ENCODE peak calls at places on chromosomes 7 and 10, in four cellular contexts. One of them, this sample, is unnamed.

GRCh38 chr10:21989453-21990154 is 13.9 kb downstream of the DNAJC1 start:
- DNase-seq in H9: peak; percentile 72
- DNase-seq in IMR-90: peak; percentile 52
- DNase-seq in H1: peak; percentile 55
- DNase-seq in this sample: peak; percentile 90

GRCh38 chr7:1096156-1097119 is 8.5 kb downstream of the GPER1 start:
- DNase-seq in H9: no peak
- DNase-seq in IMR-90: no peak
- DNase-seq in H1: no peak
- DNase-seq in this sample: no peak

GRCh38 chr10:58104419-58104818 is 163.3 kb downstream of the IPMK start:
- DNase-seq in H9: no peak
- DNase-seq in IMR-90: no peak
- DNase-seq in H1: no peak
- DNase-seq in this sample: no peak

GRCh38 chr7:33961948-33962347 is 56.6 kb downstream of the BMPER start:
- DNase-seq in H9: no peak
- DNase-seq in IMR-90: no peak
- DNase-seq in H1: no peak
- DNase-seq in this sample: no peak

GRCh38 chr10:14016011-14016536 is 314.6 kb downstream of the FRMD4A start:
- DNase-seq in H9: no peak
- DNase-seq in IMR-90: peak; percentile 54
- DNase-seq in H1: no peak
- DNase-seq in this sample: no peak

GRCh38 chr7:79453558-79454324 is at the start of gene MAGI2:
- DNase-seq in H9: peak; percentile 66
- DNase-seq in IMR-90: peak; percentile 84
- DNase-seq in H1: peak; percentile 77
- DNase-seq in this sample: peak; percentile 64

GRCh38 chr10:59376817-59377340 is 14.5 kb upstream of the FAM13C start:
- DNase-seq in H9: no peak
- DNase-seq in IMR-90: no peak
- DNase-seq in H1: no peak
- DNase-seq in this sample: no peak

GRCh38 chr7:85186521-85187241 is at the start of gene SEMA3D:
- DNase-seq in H9: peak; percentile 89
- DNase-seq in IMR-90: peak; percentile 82
- DNase-seq in H1: peak; percentile 90
- DNase-seq in this sample: peak; percentile 89

GRCh38 chr10:125332548-125333208 is 172.3 kb upstream of the CTBP2 start:
- DNase-seq in H9: no peak
- DNase-seq in IMR-90: no peak
- DNase-seq in H1: no peak
- DNase-seq in this sample: no peak

GRCh38 chr7:90892213-90892612 is 296.1 kb downstream of the CDK14 start:
- DNase-seq in H9: no peak
- DNase-seq in IMR-90: peak; percentile 14
- DNase-seq in H1: no peak
- DNase-seq in this sample: no peak

GRCh38 chr10:86329093-86329710 is 37.4 kb downstream of the GRID1 start:
- DNase-seq in H9: no peak
- DNase-seq in IMR-90: no peak
- DNase-seq in H1: no peak
- DNase-seq in this sample: no peak

GRCh38 chr10:20615395-20615794 is 281.7 kb downstream of the NEBL start:
- DNase-seq in H9: no peak
- DNase-seq in IMR-90: no peak
- DNase-seq in H1: no peak
- DNase-seq in this sample: no peak

GRCh38 chr10:78025685-78026364 is 3.5 kb downstream of the POLR3A start:
- DNase-seq in H9: no peak
- DNase-seq in IMR-90: peak; percentile 79
- DNase-seq in H1: no peak
- DNase-seq in this sample: no peak

GRCh38 chr7:27172823-27173411 is 1.2 kb downstream of the HOXA10 start:
- DNase-seq in H9: peak; percentile 48
- DNase-seq in IMR-90: no peak
- DNase-seq in H1: peak; percentile 61
- DNase-seq in this sample: peak; percentile 71

GRCh38 chr10:71597821-71598498 is 121.6 kb downstream of the C10orf105 start:
- DNase-seq in H9: no peak
- DNase-seq in IMR-90: no peak
- DNase-seq in H1: no peak
- DNase-seq in this sample: no peak

GRCh38 chr7:157384301-157384700 is 47.5 kb downstream of the DNAJB6 start:
- DNase-seq in H9: no peak
- DNase-seq in IMR-90: peak; percentile 28
- DNase-seq in H1: no peak
- DNase-seq in this sample: no peak

GRCh38 chr7:142329062-142329788 is 71.4 kb upstream of the PRSS58 start:
- DNase-seq in H9: no peak
- DNase-seq in IMR-90: no peak
- DNase-seq in H1: no peak
- DNase-seq in this sample: no peak

GRCh38 chr7:55977831-55978230 is 13.4 kb downstream of the NIPSNAP2 start:
- DNase-seq in H9: no peak
- DNase-seq in IMR-90: peak; percentile 60
- DNase-seq in H1: no peak
- DNase-seq in this sample: no peak

GRCh38 chr10:82890573-82890972 is 1015.6 kb downstream of the NRG3 start:
- DNase-seq in H9: no peak
- DNase-seq in IMR-90: no peak
- DNase-seq in H1: no peak
- DNase-seq in this sample: no peak

GRCh38 chr10:11016959-11017574 is 605 bp upstream of the CELF2 start:
- DNase-seq in H9: no peak
- DNase-seq in IMR-90: no peak
- DNase-seq in H1: no peak
- DNase-seq in this sample: no peak

GRCh38 chr7:156104501-156105336 is 292.5 kb upstream of the SHH start:
- DNase-seq in H9: no peak
- DNase-seq in IMR-90: no peak
- DNase-seq in H1: no peak
- DNase-seq in this sample: no peak

GRCh38 chr10:63773962-63774361 is 252.8 kb downstream of the REEP3 start:
- DNase-seq in H9: no peak
- DNase-seq in IMR-90: no peak
- DNase-seq in H1: no peak
- DNase-seq in this sample: no peak

GRCh38 chr10:106925187-106925586 is 239.3 kb downstream of the SORCS1 start:
- DNase-seq in H9: no peak
- DNase-seq in IMR-90: no peak
- DNase-seq in H1: no peak
- DNase-seq in this sample: no peak

GRCh38 chr10:94123253-94123995 is 129.7 kb downstream of the PLCE1 start:
- DNase-seq in H9: no peak
- DNase-seq in IMR-90: peak; percentile 93
- DNase-seq in H1: no peak
- DNase-seq in this sample: peak; percentile 81

GRCh38 chr7:20785211-20786048 is 1.3 kb downstream of the SP8 start:
- DNase-seq in H9: peak; percentile 67
- DNase-seq in IMR-90: no peak
- DNase-seq in H1: peak; percentile 68
- DNase-seq in this sample: peak; percentile 79

GRCh38 chr10:13404791-13405190 is 56.7 kb upstream of the SEPHS1 start:
- DNase-seq in H9: no peak
- DNase-seq in IMR-90: no peak
- DNase-seq in H1: no peak
- DNase-seq in this sample: no peak

GRCh38 chr7:29430279-29430949 is 133.2 kb upstream of the PRR15 start:
- DNase-seq in H9: no peak
- DNase-seq in IMR-90: no peak
- DNase-seq in H1: no peak
- DNase-seq in this sample: no peak

GRCh38 chr7:19455508-19456132 is 253.2 kb downstream of the POLR1F start:
- DNase-seq in H9: no peak
- DNase-seq in IMR-90: no peak
- DNase-seq in H1: no peak
- DNase-seq in this sample: peak; percentile 2

GRCh38 chr7:99047526-99048077 is 96.3 kb downstream of the SMURF1 start:
- DNase-seq in H9: no peak
- DNase-seq in IMR-90: no peak
- DNase-seq in H1: no peak
- DNase-seq in this sample: no peak

GRCh38 chr7:108417926-108418325 is 38.3 kb downstream of the NRCAM start:
- DNase-seq in H9: no peak
- DNase-seq in IMR-90: no peak
- DNase-seq in H1: no peak
- DNase-seq in this sample: no peak

GRCh38 chr7:121475806-121476205 is 79.7 kb upstream of the FAM3C start:
- DNase-seq in H9: no peak
- DNase-seq in IMR-90: no peak
- DNase-seq in H1: no peak
- DNase-seq in this sample: no peak

GRCh38 chr7:69617364-69617763 is 19.1 kb downstream of the AUTS2 start:
- DNase-seq in H9: no peak
- DNase-seq in IMR-90: no peak
- DNase-seq in H1: no peak
- DNase-seq in this sample: peak; percentile 57

GRCh38 chr10:85787393-85787792 is 579.2 kb downstream of the GRID1 start:
- DNase-seq in H9: no peak
- DNase-seq in IMR-90: no peak
- DNase-seq in H1: no peak
- DNase-seq in this sample: no peak

DNA sequence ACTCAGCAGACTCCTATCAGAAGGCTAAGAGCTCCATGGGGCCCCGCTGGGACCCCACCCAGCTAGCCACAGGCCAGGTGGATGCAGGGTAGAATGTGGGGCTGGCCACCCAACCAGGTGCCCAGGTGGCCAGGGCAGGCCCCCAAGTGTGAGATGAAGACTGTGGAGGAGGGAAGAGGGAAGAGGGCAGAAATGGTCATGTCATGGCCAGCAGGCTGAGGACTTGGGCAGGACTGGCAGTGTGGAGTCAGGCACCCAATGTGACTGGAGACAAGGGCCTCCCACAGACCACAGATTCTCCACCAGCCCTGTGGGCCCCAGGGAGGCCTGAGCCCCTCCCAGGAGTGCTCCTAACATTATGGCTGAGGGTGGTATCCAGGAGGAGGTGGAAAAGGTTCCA is 141.6 kb downstream of the TNS3 start:
- DNase-seq in H9: no peak
- DNase-seq in IMR-90: no peak
- DNase-seq in H1: no peak
- DNase-seq in this sample: no peak
- H2BK5ac ChIP-seq in H9: no peak overlapping the region
- H2BK5ac ChIP-seq in IMR-90: no peak overlapping the region
- H2BK5ac ChIP-seq in H1: no peak overlapping the region
- H2BK5ac ChIP-seq in this sample: no peak overlapping the region

DNA sequence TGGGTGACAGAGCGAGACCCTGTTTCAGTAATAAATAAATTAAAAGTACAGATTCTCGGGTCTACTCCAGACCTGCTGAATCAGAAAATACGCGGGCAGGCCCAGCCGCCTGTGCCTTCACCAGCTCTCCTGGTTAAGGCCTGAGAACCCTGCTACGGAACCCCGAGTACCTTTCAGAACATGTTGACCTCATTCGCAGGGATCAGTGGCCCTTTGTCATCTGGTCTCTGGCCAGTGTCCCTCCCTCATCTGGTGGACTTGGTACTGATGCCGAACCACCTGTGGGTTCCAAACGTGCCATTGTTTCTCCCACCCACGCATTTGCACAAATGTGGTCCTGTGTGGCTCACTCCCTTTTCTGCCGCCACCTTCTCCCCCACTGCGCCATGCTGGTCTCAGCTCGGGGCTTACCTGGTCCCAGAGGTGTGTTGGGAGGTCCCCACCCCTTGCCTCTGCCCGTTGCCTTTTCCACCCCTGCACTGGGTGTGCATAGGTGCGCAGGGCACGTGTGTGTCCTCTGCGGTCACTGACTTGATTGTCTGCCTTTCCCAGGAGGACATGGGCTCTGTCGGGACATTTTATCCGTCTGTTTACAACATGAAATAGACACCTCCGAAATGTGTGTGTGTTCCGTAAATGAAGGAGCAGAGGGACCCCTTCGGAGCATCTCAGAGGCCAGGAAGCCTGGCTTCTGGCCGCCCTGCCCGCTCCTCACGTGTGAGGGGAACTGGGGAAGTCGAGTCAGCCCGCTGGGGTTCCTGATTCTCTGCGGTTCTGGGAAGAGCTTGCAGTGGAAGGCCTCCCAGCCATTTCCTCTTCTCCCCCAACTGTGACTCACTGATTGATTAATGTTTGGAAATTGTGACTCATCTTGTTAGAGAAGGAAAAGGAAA is 135.2 kb downstream of the CUX1 start:
- DNase-seq in H9: no peak
- DNase-seq in IMR-90: peak; percentile 93
- DNase-seq in H1: no peak
- DNase-seq in this sample: no peak
- H4K5ac ChIP-seq in H9: no peak overlapping the region
- H4K5ac ChIP-seq in IMR-90: peak overlapping the region; percentile 96
- H4K5ac ChIP-seq in H1: no peak overlapping the region
- H4K5ac ChIP-seq in this sample: no peak overlapping the region

GRCh38 chr7:120041798-120042197 is 231.2 kb upstream of the KCND2 start:
- DNase-seq in H9: no peak
- DNase-seq in IMR-90: no peak
- DNase-seq in H1: no peak
- DNase-seq in this sample: no peak

GRCh38 chr7:120039138-120039537 is 233.8 kb upstream of the KCND2 start:
- DNase-seq in H9: no peak
- DNase-seq in IMR-90: no peak
- DNase-seq in H1: no peak
- DNase-seq in this sample: no peak

DNA sequence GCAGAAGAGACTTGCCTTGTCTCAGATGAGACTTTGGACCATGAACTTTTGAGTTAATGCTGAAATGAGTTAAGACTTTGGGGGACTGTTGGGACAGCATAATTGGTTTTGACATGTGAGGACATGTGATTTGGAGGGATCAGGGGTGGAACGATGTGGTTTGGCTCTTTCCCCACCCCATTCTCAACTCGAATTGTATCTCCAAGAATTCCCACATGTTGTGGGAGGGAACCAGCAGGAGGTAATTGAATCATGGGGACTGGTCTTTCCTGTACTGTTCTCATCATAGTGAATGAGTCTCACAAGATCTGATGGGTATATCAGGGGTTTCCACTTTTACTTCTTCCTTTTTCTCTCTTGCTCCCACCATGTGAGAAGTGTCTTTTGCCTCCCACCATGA is 229.7 kb upstream of the KCND2 start:
- DNase-seq in H9: no peak
- DNase-seq in IMR-90: no peak
- DNase-seq in H1: no peak
- DNase-seq in this sample: no peak
- H3K56ac ChIP-seq in H9: no peak overlapping the region
- H3K56ac ChIP-seq in IMR-90: no peak overlapping the region
- H3K56ac ChIP-seq in H1: no peak overlapping the region
- H3K56ac ChIP-seq in this sample: no peak overlapping the region

GRCh38 chr7:92888-93672 is 99.3 kb upstream of the FAM20C start:
- DNase-seq in H9: no peak
- DNase-seq in IMR-90: no peak
- DNase-seq in H1: no peak
- DNase-seq in this sample: no peak
- H2BK5ac ChIP-seq in H9: no peak overlapping the region
- H2BK5ac ChIP-seq in IMR-90: peak overlapping the region; percentile 33
- H2BK5ac ChIP-seq in H1: peak overlapping the region; percentile 89
- H2BK5ac ChIP-seq in this sample: no peak overlapping the region

GRCh38 chr7:105743351-105743812 is 133.0 kb downstream of the ATXN7L1 start:
- DNase-seq in H9: no peak
- DNase-seq in IMR-90: peak; percentile 5
- DNase-seq in H1: no peak
- DNase-seq in this sample: peak; percentile 62
- H4K5ac ChIP-seq in H9: no peak overlapping the region
- H4K5ac ChIP-seq in IMR-90: no peak overlapping the region
- H4K5ac ChIP-seq in H1: no peak overlapping the region
- H4K5ac ChIP-seq in this sample: no peak overlapping the region

This sample was measured in mesendoderm.